ENCODE peak calls at places on chromosome 17, in six cellular contexts. E, O, H, K, P and J are unnamed samples.

GRCh38 chr17:8421571-8421970 is 14.1 kb upstream of the NDEL1 start:
- DNase-seq in O (no peak), E (no peak), H (peak; percentile 71), K (peak; percentile 62), P (peak; percentile 80), J (no peak)

GRCh38 chr17:55177159-55177913 is 87.4 kb upstream of the HLF start:
- DNase-seq in P (no peak), H (peak; percentile 24), K (peak; percentile 41), E (peak; percentile 37), O (no peak), J (peak; percentile 59)

GRCh38 chr17:13568746-13569739 is 32.7 kb downstream of the HS3ST3A1 start:
- DNase-seq in E (no peak), K (no peak), P (no peak), O (no peak), H (no peak), J (no peak)

GRCh38 chr17:16106161-16106891 is 106.7 kb downstream of the TTC19 start:
- DNase-seq in K (no peak), P (no peak), O (no peak), H (peak; percentile 57), E (no peak), J (no peak)

GRCh38 chr17:6072157-6072556 is 2.0 kb downstream of the WSCD1 start:
- DNase-seq in O (no peak), K (peak; percentile 64), P (no peak), H (peak; percentile 42), E (no peak), J (no peak)

GRCh38 chr17:49090885-49091594 is 41.5 kb upstream of the B4GALNT2 start:
- DNase-seq in H (no peak), E (no peak), P (no peak), K (no peak), O (no peak), J (no peak)

GRCh38 chr17:34503804-34504203 is 75.6 kb upstream of the TMEM132E start:
- DNase-seq in K (no peak), H (no peak), O (no peak), E (peak; percentile 16), P (peak; percentile 73), J (no peak)

GRCh38 chr17:34584805-34585416 is 5.5 kb downstream of the TMEM132E start:
- DNase-seq in O (peak; percentile 75), P (peak; percentile 36), H (peak; percentile 49), K (peak; percentile 7), E (peak; percentile 29), J (peak; percentile 35)

GRCh38 chr17:47862621-47863440 is 11.9 kb upstream of the SP6 start:
- DNase-seq in K (peak; percentile 93), P (no peak), H (peak; percentile 90), O (no peak), E (no peak), J (no peak)

GRCh38 chr17:36768355-36768754 is 167.0 kb downstream of the MRM1 start:
- DNase-seq in E (no peak), P (no peak), O (no peak), K (no peak), H (no peak), J (no peak)

GRCh38 chr17:10192963-10193362 is 5.4 kb downstream of the GAS7 start:
- DNase-seq in E (no peak), K (no peak), O (no peak), P (no peak), H (peak; percentile 88), J (no peak)

GRCh38 chr17:50594931-50595330 is 34.4 kb downstream of the CACNA1G start:
- DNase-seq in O (no peak), E (no peak), K (no peak), H (no peak), P (no peak), J (no peak)

DNA sequence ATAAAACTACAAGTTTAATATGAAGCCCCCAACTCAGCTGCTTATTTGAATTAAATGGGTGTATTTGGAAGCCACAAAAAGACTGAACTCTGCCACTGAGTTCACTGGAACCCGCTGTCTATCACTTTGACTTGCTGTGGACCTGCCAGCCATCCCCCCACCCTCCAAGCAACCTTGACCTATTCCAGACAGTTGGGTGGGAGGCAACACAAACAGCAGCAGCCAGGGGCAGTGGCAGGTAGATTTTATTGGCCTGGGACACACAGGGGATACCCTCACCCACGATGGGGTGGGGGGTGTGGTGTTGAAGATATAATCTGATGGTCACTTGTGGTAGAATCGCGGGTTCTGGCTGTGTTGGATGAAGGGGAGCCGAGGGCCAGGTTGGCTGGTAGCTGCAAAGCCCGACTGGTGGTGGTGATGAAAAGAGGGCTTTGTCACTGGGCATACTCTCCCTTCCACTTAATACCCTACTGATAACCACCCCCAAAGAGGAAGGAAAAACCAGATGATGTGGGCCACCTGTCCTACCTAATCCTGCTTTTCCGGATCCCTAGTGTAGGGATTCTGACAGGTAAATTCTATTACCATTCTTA is 2.6 kb downstream of the GPS2 start:
- DNase-seq in H (no peak), P (no peak), O (no peak), E (no peak), K (no peak), J (no peak)
- H4K20me1 ChIP-seq in H (peaks cover 22% of the 10 kb centered on the region), P (peaks cover 33% of the 10 kb centered on the region), O (peaks cover 62% of the 10 kb centered on the region), E (peaks cover 65% of the 10 kb centered on the region), K (peaks cover 43% of the 10 kb centered on the region), J (peaks cover 28% of the 10 kb centered on the region)

DNA sequence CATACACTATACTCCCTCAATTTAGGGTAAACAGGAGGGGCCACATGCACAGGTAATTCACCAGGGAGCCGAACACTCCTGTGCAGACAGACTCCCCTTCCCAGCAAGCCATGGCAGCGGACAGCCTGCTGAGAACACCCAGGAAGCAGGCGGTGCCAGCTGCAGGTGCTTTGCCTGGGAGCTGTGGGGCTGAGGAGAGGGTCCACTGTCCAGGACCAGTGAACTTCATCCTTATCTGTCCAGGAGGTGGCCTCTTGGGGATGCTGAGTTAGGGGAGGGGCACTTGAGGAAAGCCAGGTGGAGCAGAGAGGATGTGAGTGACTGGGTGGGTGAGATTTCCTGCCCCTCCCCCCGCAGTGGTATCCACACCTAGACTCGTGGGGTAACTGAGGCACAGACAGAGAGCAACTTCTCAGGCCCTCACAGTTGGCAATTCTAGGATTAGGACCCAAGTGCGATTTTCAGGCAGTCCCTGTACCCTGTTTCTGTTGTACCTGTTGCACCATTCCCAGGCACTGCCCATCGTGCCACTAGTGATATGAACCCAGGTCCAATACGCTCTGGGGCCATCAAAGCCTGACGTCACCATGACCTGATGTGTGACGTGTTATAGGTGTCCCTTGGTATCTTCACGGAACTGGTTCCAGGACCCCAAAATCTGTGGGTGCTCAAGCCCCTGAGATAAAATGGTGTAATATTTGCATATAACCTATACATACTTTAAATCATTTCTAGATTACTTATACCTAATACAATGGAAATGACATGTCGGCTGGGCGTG is 1.2 kb downstream of the GRN start:
- DNase-seq in K (no peak), E (no peak), P (no peak), H (no peak), O (peak; percentile 33), J (no peak)
- TF ChIP-seq EZH2phosphoT487 in K (no peak), E (no peak), P (no peak), H (no peak), O (no peak), J (no peak)

GRCh38 chr17:74751210-74751529 is 2.7 kb downstream of the NHERF1 start:
- DNase-seq in E (no peak), H (no peak), O (no peak), K (no peak), P (no peak), J (no peak)
- H3K4me3 ChIP-seq in E (peak overlapping the region; percentile 99), H (no peak overlapping the region), O (no peak overlapping the region), K (no peak overlapping the region), P (peak overlapping the region; percentile 98), J (peak overlapping the region; percentile 33)

DNA sequence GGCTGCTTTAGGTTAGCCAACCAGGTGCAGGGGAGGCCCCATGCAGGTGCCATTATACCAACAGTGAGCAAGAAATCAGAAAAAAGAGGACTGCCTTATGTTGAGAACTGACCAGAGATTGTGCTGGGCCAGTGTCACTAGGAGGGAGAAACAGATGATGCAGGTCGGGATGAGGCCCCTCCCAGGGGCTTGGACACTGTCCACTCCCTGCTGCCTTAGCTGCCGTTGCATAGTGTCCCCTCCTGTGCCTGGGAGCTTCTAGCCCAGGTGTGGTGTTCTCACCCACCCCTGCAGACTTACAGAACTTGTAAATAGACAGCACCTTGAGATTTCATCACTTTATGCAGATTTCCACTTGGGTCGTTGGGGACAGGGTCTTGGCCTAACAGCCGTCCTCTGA is 36.7 kb downstream of the PLD6 start:
- DNase-seq in H (no peak), E (no peak), K (no peak), P (no peak), O (no peak), J (no peak)
- H4K20me1 ChIP-seq in H (no peaks in the 10 kb centered on the region), E (no peaks in the 10 kb centered on the region), K (peaks cover 32% of the 10 kb centered on the region), P (no peaks in the 10 kb centered on the region), O (no peaks in the 10 kb centered on the region), J (no peaks in the 10 kb centered on the region)

DNA sequence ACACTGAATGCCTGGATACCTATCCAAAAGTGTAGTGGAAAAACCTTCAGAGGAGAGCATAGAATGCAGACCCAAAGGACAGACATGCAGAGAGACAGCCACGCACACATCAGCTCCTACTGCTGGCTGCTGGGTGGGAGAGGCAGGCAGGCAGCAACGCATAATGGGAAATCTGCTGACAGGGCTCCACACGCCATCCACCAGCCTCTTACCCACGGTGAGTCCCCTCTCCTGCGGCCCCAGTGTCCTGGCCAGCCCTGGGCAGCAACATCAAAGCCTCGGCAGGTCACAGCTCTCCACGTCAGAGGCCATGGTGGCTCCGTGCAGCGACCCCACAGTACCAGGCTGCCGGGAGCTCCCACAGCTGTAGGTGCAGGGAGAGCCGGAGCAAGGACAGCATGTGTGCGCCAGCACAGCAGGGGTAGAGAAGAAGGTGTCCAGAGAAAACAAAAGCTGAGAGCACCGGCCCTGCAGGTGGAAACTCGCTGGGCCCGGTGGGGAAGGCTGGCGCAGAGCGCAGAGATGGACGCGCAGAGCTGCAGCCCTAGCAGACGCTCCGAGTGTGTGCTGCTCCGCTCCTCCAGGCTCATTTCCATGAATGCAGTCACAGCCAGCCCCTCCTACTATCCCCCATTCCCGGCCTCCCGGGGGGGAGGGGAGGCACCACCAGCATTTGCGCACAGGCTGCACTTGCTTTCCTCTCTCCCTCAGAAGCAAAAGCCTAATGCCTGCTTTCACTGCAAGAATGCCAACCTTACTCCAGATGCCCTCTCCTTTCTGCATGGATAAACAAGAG is 58.9 kb downstream of the CYTH1 start:
- DNase-seq in O (peak; percentile 93), K (no peak), H (peak; percentile 38), P (peak; percentile 35), E (peak; percentile 86), J (no peak)
- TF ChIP-seq EZH2phosphoT487 in O (no peak), K (no peak), H (no peak), P (no peak), E (no peak), J (no peak)

GRCh38 chr17:80261895-80262279 is 1.2 kb downstream of the RNF213 start:
- DNase-seq in P (no peak), K (no peak), H (no peak), O (no peak), E (no peak), J (no peak)

GRCh38 chr17:80263253-80264047 is 2.8 kb downstream of the RNF213 start:
- DNase-seq in H (peak; percentile 96), O (peak; percentile 70), K (no peak), P (peak; percentile 98), E (no peak), J (peak; percentile 97)

GRCh38 chr17:80262775-80263244 is 2.2 kb downstream of the RNF213 start:
- DNase-seq in K (no peak), O (no peak), P (no peak), E (no peak), H (peak; percentile 12), J (no peak)

GRCh38 chr17:80261159-80261894 is 675 bp downstream of the RNF213 start:
- DNase-seq in O (peak; percentile 75), H (peak; percentile 76), K (peak; percentile 81), P (peak; percentile 42), E (peak; percentile 82), J (peak; percentile 82)

DNA sequence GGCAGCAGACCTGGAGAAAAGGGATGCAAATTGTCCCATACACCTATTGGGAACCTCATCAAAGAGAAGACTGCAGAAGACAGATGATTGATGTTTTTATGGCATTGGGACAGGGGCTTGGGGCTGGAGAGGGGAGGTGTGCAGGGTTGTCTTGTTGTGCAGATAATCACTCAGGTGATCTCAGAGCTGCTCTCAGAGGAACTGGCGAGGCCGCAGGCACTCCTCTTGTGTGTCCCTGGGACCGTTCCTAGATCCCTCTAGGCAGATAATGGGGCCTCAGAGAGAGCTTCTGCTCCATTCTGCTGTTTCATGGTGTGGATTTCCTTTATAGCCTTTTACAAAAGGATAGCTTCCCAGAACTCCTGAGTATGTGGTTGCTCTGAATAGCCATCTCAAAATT is 1.6 kb downstream of the RNF213 start:
- DNase-seq in E (no peak), P (no peak), K (no peak), O (no peak), H (peak; percentile 36), J (peak; percentile 24)
- H3K4me3 ChIP-seq in E (no peak overlapping the region), P (no peak overlapping the region), K (peak overlapping the region; percentile 89), O (peak overlapping the region; percentile 82), H (peak overlapping the region; percentile 82), J (peak overlapping the region; percentile 79)